ENCODE peak calls at places on chromosomes 6 and 20, in six cellular contexts. J, K, E, B, C and H are unnamed samples.

GRCh38 chr20:23114018-23114417 is 27.9 kb upstream of the CD93 start:
- DNase-seq in J (no peak), K (no peak), E (peak; percentile 60), B (peak; percentile 47), C (no peak), H (no peak)

GRCh38 chr6:68159433-68159832 is 475.6 kb upstream of the ADGRB3 start:
- DNase-seq in J (no peak), K (no peak), E (no peak), B (no peak), C (no peak), H (no peak)

GRCh38 chr20:51660741-51661608 is 107.2 kb downstream of the ATP9A start:
- DNase-seq in J (no peak), K (peak; percentile 76), E (no peak), B (peak; percentile 54), C (peak; percentile 88), H (no peak)

GRCh38 chr6:168035661-168036616 is 38.5 kb downstream of the KIF25 start:
- DNase-seq in J (no peak), K (peak; percentile 32), E (peak; percentile 41), B (peak; percentile 70), C (peak; percentile 39), H (no peak)

GRCh38 chr6:106620931-106621672 is 8.2 kb downstream of the RTN4IP1 start:
- DNase-seq in J (no peak), K (no peak), E (no peak), B (peak; percentile 27), C (peak; percentile 93), H (no peak)

GRCh38 chr6:87213364-87213763 is 58.0 kb downstream of the ZNF292 start:
- DNase-seq in J (no peak), K (no peak), E (no peak), B (no peak), C (no peak), H (no peak)

GRCh38 chr20:58169441-58169840 is 59.0 kb downstream of the ANKRD60 start:
- DNase-seq in J (no peak), K (no peak), E (no peak), B (no peak), C (peak; percentile 86), H (no peak)

GRCh38 chr6:113995632-113996031 is 24.7 kb upstream of the HDAC2 start:
- DNase-seq in J (no peak), K (peak; percentile 84), E (peak; percentile 41), B (peak; percentile 91), C (peak; percentile 98), H (no peak)

GRCh38 chr6:166005401-166005845 is 162.2 kb downstream of the TBXT start:
- DNase-seq in J (no peak), K (no peak), E (peak; percentile 72), B (peak; percentile 79), C (peak; percentile 73), H (peak; percentile 46)

GRCh38 chr6:166556871-166557322 is 29.6 kb downstream of the RAMACL start:
- DNase-seq in J (no peak), K (peak; percentile 56), E (peak; percentile 90), B (peak; percentile 88), C (peak; percentile 91), H (peak; percentile 87)

GRCh38 chr20:49906101-49906604 is 9.2 kb downstream of the SPATA2 start:
- DNase-seq in J (no peak), K (no peak), E (peak; percentile 38), B (no peak), C (no peak), H (no peak)

GRCh38 chr20:37877832-37878772 is 24.8 kb upstream of the VSTM2L start:
- DNase-seq in J (no peak), K (no peak), E (no peak), B (no peak), C (no peak), H (no peak)

GRCh38 chr20:11047559-11047958 is 373.8 kb upstream of the JAG1 start:
- DNase-seq in J (no peak), K (peak; percentile 1), E (no peak), B (no peak), C (peak; percentile 47), H (no peak)

GRCh38 chr20:19758888-19759331 is 852 bp downstream of the RIN2 start:
- DNase-seq in J (peak; percentile 59), K (no peak), E (peak; percentile 84), B (peak; percentile 49), C (peak; percentile 61), H (peak; percentile 76)